ENCODE peak calls at places on chromosome 10, in seven cellular contexts. F is astrocyte of the cerebellum; R is testis; J is GM13977; T is GM12878; Z is stimulated activated CD8-positive, alpha-beta memory T cell treated with anti-CD3 and anti-CD28 coated beads, Interleukin-2, amount 100 ng/mL, for 48 hours; M is CD8-positive, alpha-beta T cell. N is an unnamed sample.

GRCh38 chr10:121624778-121625330 is 26.6 kb upstream of the FGFR2 start:
- DNase-seq in R (no peak), J (no peak), Z (no peak), F (no peak), T (no peak), M (no peak), N (no peak)

GRCh38 chr10:46287846-46288480 is 1.2 kb downstream of the ANTXRL start:
- DNase-seq in T (no peak), M (no peak), R (no peak), J (no peak), F (no peak), Z (no peak), N (no peak)

GRCh38 chr10:77671594-77672252 is 34.1 kb upstream of the KCNMA1 start:
- DNase-seq in T (no peak), J (no peak), R (no peak), Z (no peak), F (no peak), M (no peak), N (no peak)

GRCh38 chr10:3778708-3779108 is 6.3 kb downstream of the KLF6 start:
- DNase-seq in J (no peak), T (no peak), Z (no peak), F (no peak), R (no peak), M (no peak), N (no peak)

GRCh38 chr10:86684305-86684704 is 16.0 kb downstream of the LDB3 start:
- DNase-seq in F (no peak), R (peak), T (no peak), M (no peak), J (no peak), Z (no peak), N (no peak)

GRCh38 chr10:104642311-104643022 is 1.4 kb downstream of the SORCS3 start:
- DNase-seq in F (peak), M (no peak), T (no peak), J (peak), Z (no peak), R (peak), N (no peak)

GRCh38 chr10:46995234-46995633 is 84.0 kb downstream of the PTPN20 start:
- DNase-seq in M (no peak), Z (no peak), T (no peak), R (no peak), J (no peak), F (no peak), N (no peak)

GRCh38 chr10:95600158-95600557 is 39.0 kb upstream of the SORBS1 start:
- DNase-seq in Z (no peak), F (no peak), J (no peak), M (no peak), T (no peak), R (no peak), N (no peak)

GRCh38 chr10:43606323-43607198 is at the start of gene ZNF485:
- DNase-seq in M (peak), T (no peak), Z (peak), R (peak), F (peak), J (peak), N (peak)

GRCh38 chr10:51879238-51879637 is 179.8 kb upstream of the CSTF2T start:
- DNase-seq in F (peak), R (no peak), Z (no peak), J (peak), M (no peak), T (peak), N (no peak)

GRCh38 chr10:76113952-76114351 is 682.5 kb downstream of the LRMDA start:
- DNase-seq in Z (no peak), M (no peak), R (no peak), F (no peak), J (no peak), T (no peak), N (no peak)

GRCh38 chr10:7436490-7437100 is 25.8 kb upstream of the SFMBT2 start:
- DNase-seq in J (no peak), T (no peak), R (no peak), Z (no peak), M (no peak), F (no peak), N (no peak)

GRCh38 chr10:69901022-69901421 is 99.3 kb downstream of the COL13A1 start:
- DNase-seq in F (no peak), R (no peak), Z (no peak), J (no peak), T (no peak), M (no peak), N (no peak)

GRCh38 chr10:11762706-11763500 is 20.7 kb downstream of the ECHDC3 start:
- DNase-seq in J (no peak), Z (no peak), R (no peak), F (no peak), T (no peak), M (no peak), N (no peak)

GRCh38 chr10:130423455-130424305 is 287.5 kb downstream of the GLRX3 start:
- DNase-seq in F (no peak), Z (no peak), T (no peak), R (no peak), M (no peak), J (no peak), N (no peak)

GRCh38 chr10:110617455-110618162 is 26.5 kb upstream of the RBM20 start:
- DNase-seq in Z (no peak), T (no peak), M (no peak), F (no peak), R (no peak), J (no peak), N (no peak)

GRCh38 chr10:98295401-98295811 is 27.4 kb upstream of the LOXL4 start:
- DNase-seq in Z (no peak), J (no peak), T (peak), R (no peak), F (no peak), M (no peak), N (no peak)

GRCh38 chr10:75398630-75399460 is 2.7 kb downstream of the ZNF503 start:
- DNase-seq in T (no peak), M (no peak), Z (no peak), F (no peak), R (peak), J (no peak), N (no peak)

GRCh38 chr10:128578766-128579165 is 452.5 kb upstream of the MKI67 start:
- DNase-seq in Z (no peak), T (no peak), M (no peak), F (no peak), J (no peak), R (no peak), N (no peak)

GRCh38 chr10:126563361-126563760 is 107.1 kb downstream of the C10orf90 start:
- DNase-seq in J (no peak), T (no peak), Z (no peak), M (no peak), F (no peak), R (no peak), N (no peak)

GRCh38 chr10:96646774-96647173 is 60.0 kb upstream of the TM9SF3 start:
- DNase-seq in J (no peak), M (no peak), T (no peak), Z (no peak), F (no peak), R (no peak), N (no peak)

GRCh38 chr10:8312861-8313260 is 258.4 kb downstream of the GATA3 start:
- DNase-seq in J (no peak), R (no peak), F (no peak), T (no peak), M (no peak), Z (no peak), N (no peak)

GRCh38 chr10:17022399-17022798 is 107.2 kb downstream of the CUBN start:
- DNase-seq in M (no peak), R (peak), Z (no peak), F (no peak), J (no peak), T (no peak), N (no peak)

GRCh38 chr10:5632430-5632829 is 34.0 kb downstream of the ASB13 start:
- DNase-seq in J (no peak), F (no peak), Z (no peak), T (no peak), M (no peak), R (no peak), N (no peak)

GRCh38 chr10:84820121-84820520 is 491.7 kb downstream of the CCSER2 start:
- DNase-seq in Z (no peak), J (no peak), M (no peak), R (no peak), T (no peak), F (no peak), N (no peak)

GRCh38 chr10:73879296-73880173 is 5.2 kb upstream of the CAMK2G start:
- DNase-seq in J (peak), T (no peak), Z (peak), M (peak), R (peak), F (peak), N (peak)

GRCh38 chr10:71370031-71370430 is 26.7 kb upstream of the CDH23 start:
- DNase-seq in J (no peak), R (no peak), M (no peak), F (no peak), Z (no peak), T (no peak), N (no peak)

GRCh38 chr10:6279540-6280267 is 77.0 kb downstream of the PFKFB3 start:
- DNase-seq in Z (no peak), J (no peak), M (no peak), T (no peak), F (peak), R (no peak), N (no peak)

GRCh38 chr10:15325243-15326002 is 45.7 kb downstream of the FAM171A1 start:
- DNase-seq in Z (no peak), J (no peak), R (no peak), M (no peak), F (peak), T (no peak), N (no peak)

GRCh38 chr10:11715815-11716494 is 26.2 kb upstream of the ECHDC3 start:
- DNase-seq in Z (no peak), M (no peak), T (no peak), F (no peak), R (peak), J (no peak), N (no peak)